ENCODE peak calls at places on chromosomes 1 and 21, in four cellular contexts. One of them, this sample, is unnamed.
A peak's percentile ranks its signal among the peaks of the same experiment; 100 is the strongest.

GRCh38 chr1:42941640-42942330 is 16.9 kb downstream of the SLC2A1 start:
- DNase-seq in MM.1S: no peak
- DNase-seq in CD4-positive, alpha-beta T cell: no peak
- DNase-seq in dorsolateral prefrontal cortex: peak; percentile 83
- DNase-seq in this sample: no peak

GRCh38 chr1:61125895-61126294 is 43.5 kb downstream of the NFIA start:
- DNase-seq in MM.1S: no peak
- DNase-seq in CD4-positive, alpha-beta T cell: no peak
- DNase-seq in dorsolateral prefrontal cortex: no peak
- DNase-seq in this sample: no peak

GRCh38 chr21:40685121-40685630 is 161.8 kb downstream of the DSCAM start:
- DNase-seq in MM.1S: no peak
- DNase-seq in CD4-positive, alpha-beta T cell: no peak
- DNase-seq in dorsolateral prefrontal cortex: no peak
- DNase-seq in this sample: no peak

GRCh38 chr21:25396135-25396711 is 211.1 kb downstream of the MRPL39 start:
- DNase-seq in MM.1S: no peak
- DNase-seq in CD4-positive, alpha-beta T cell: no peak
- DNase-seq in dorsolateral prefrontal cortex: no peak
- DNase-seq in this sample: no peak

GRCh38 chr1:95230768-95231191 is 3.2 kb upstream of the RWDD3 start:
- DNase-seq in MM.1S: no peak
- DNase-seq in CD4-positive, alpha-beta T cell: no peak
- DNase-seq in dorsolateral prefrontal cortex: no peak
- DNase-seq in this sample: no peak

GRCh38 chr1:218676991-218677390 is 331.9 kb downstream of the TGFB2 start:
- DNase-seq in MM.1S: no peak
- DNase-seq in CD4-positive, alpha-beta T cell: no peak
- DNase-seq in dorsolateral prefrontal cortex: no peak
- DNase-seq in this sample: no peak

GRCh38 chr1:212328248-212328647 is 43.0 kb downstream of the PPP2R5A start:
- DNase-seq in MM.1S: no peak
- DNase-seq in CD4-positive, alpha-beta T cell: no peak
- DNase-seq in dorsolateral prefrontal cortex: no peak
- DNase-seq in this sample: no peak

GRCh38 chr1:195721210-195721971 is 886.8 kb downstream of the KCNT2 start:
- DNase-seq in MM.1S: no peak
- DNase-seq in CD4-positive, alpha-beta T cell: no peak
- DNase-seq in dorsolateral prefrontal cortex: no peak
- DNase-seq in this sample: no peak

GRCh38 chr1:70090875-70091274 is 114.5 kb downstream of the LRRC40 start:
- DNase-seq in MM.1S: no peak
- DNase-seq in CD4-positive, alpha-beta T cell: no peak
- DNase-seq in dorsolateral prefrontal cortex: no peak
- DNase-seq in this sample: no peak

GRCh38 chr1:191707288-191707687 is 451.0 kb upstream of the RGS18 start:
- DNase-seq in MM.1S: no peak
- DNase-seq in CD4-positive, alpha-beta T cell: no peak
- DNase-seq in dorsolateral prefrontal cortex: no peak
- DNase-seq in this sample: no peak

GRCh38 chr1:60621524-60621923 is 460.8 kb upstream of the NFIA start:
- DNase-seq in MM.1S: no peak
- DNase-seq in CD4-positive, alpha-beta T cell: no peak
- DNase-seq in dorsolateral prefrontal cortex: no peak
- DNase-seq in this sample: no peak

GRCh38 chr1:36941579-36941978 is 92.7 kb downstream of the GRIK3 start:
- DNase-seq in MM.1S: no peak
- DNase-seq in CD4-positive, alpha-beta T cell: no peak
- DNase-seq in dorsolateral prefrontal cortex: no peak
- DNase-seq in this sample: no peak

GRCh38 chr1:202085682-202086373 is 36.9 kb upstream of the GPR37L1 start:
- DNase-seq in MM.1S: no peak
- DNase-seq in CD4-positive, alpha-beta T cell: no peak
- DNase-seq in dorsolateral prefrontal cortex: peak; percentile 50
- DNase-seq in this sample: no peak

GRCh38 chr1:31548518-31548898 is 27.8 kb upstream of the TINAGL1 start:
- DNase-seq in MM.1S: no peak
- DNase-seq in CD4-positive, alpha-beta T cell: no peak
- DNase-seq in dorsolateral prefrontal cortex: no peak
- DNase-seq in this sample: no peak

GRCh38 chr1:26993237-26994019 is at the start of gene TRNP1:
- DNase-seq in MM.1S: peak; percentile 69
- DNase-seq in CD4-positive, alpha-beta T cell: peak; percentile 45
- DNase-seq in dorsolateral prefrontal cortex: peak; percentile 82
- DNase-seq in this sample: peak; percentile 57

GRCh38 chr1:159828916-159829634 is 2.4 kb downstream of the SLAMF8 start:
- DNase-seq in MM.1S: peak; percentile 73
- DNase-seq in CD4-positive, alpha-beta T cell: no peak
- DNase-seq in dorsolateral prefrontal cortex: no peak
- DNase-seq in this sample: no peak

GRCh38 chr1:212819704-212820103 is 27.7 kb downstream of the SPATA45 start:
- DNase-seq in MM.1S: no peak
- DNase-seq in CD4-positive, alpha-beta T cell: no peak
- DNase-seq in dorsolateral prefrontal cortex: no peak
- DNase-seq in this sample: no peak

GRCh38 chr1:93740601-93741031 is 59.0 kb upstream of the BCAR3 start:
- DNase-seq in MM.1S: no peak
- DNase-seq in CD4-positive, alpha-beta T cell: no peak
- DNase-seq in dorsolateral prefrontal cortex: no peak
- DNase-seq in this sample: no peak

GRCh38 chr1:99763956-99764355 is 2.5 kb downstream of the FRRS1 start:
- DNase-seq in MM.1S: no peak
- DNase-seq in CD4-positive, alpha-beta T cell: no peak
- DNase-seq in dorsolateral prefrontal cortex: no peak
- DNase-seq in this sample: no peak

GRCh38 chr1:51749151-51749550 is 129.4 kb downstream of the NRDC start:
- DNase-seq in MM.1S: no peak
- DNase-seq in CD4-positive, alpha-beta T cell: no peak
- DNase-seq in dorsolateral prefrontal cortex: no peak
- DNase-seq in this sample: no peak

GRCh38 chr1:41689596-41689995 is 205.1 kb upstream of the EDN2 start:
- DNase-seq in MM.1S: no peak
- DNase-seq in CD4-positive, alpha-beta T cell: no peak
- DNase-seq in dorsolateral prefrontal cortex: peak; percentile 79
- DNase-seq in this sample: no peak

GRCh38 chr1:34460193-34460592 is 283.5 kb downstream of the C1orf94 start:
- DNase-seq in MM.1S: peak; percentile 49
- DNase-seq in CD4-positive, alpha-beta T cell: no peak
- DNase-seq in dorsolateral prefrontal cortex: no peak
- DNase-seq in this sample: no peak

GRCh38 chr1:224331824-224332223 is 1.9 kb upstream of the NVL start:
- DNase-seq in MM.1S: no peak
- DNase-seq in CD4-positive, alpha-beta T cell: no peak
- DNase-seq in dorsolateral prefrontal cortex: no peak
- DNase-seq in this sample: no peak

GRCh38 chr1:167658574-167659328 is 28.7 kb downstream of the RCSD1 start:
- DNase-seq in MM.1S: no peak
- DNase-seq in CD4-positive, alpha-beta T cell: no peak
- DNase-seq in dorsolateral prefrontal cortex: no peak
- DNase-seq in this sample: no peak

GRCh38 chr1:217048104-217048707 is 325.0 kb upstream of the ESRRG start:
- DNase-seq in MM.1S: no peak
- DNase-seq in CD4-positive, alpha-beta T cell: no peak
- DNase-seq in dorsolateral prefrontal cortex: no peak
- DNase-seq in this sample: no peak

GRCh38 chr1:11355594-11356467 is 82.8 kb downstream of the UBIAD1 start:
- DNase-seq in MM.1S: no peak
- DNase-seq in CD4-positive, alpha-beta T cell: no peak
- DNase-seq in dorsolateral prefrontal cortex: peak; percentile 85
- DNase-seq in this sample: no peak

GRCh38 chr1:81590171-81590570 is 210.6 kb upstream of the ADGRL2 start:
- DNase-seq in MM.1S: no peak
- DNase-seq in CD4-positive, alpha-beta T cell: no peak
- DNase-seq in dorsolateral prefrontal cortex: no peak
- DNase-seq in this sample: no peak

GRCh38 chr21:46604975-46605758 is at the start of gene S100B:
- DNase-seq in MM.1S: no peak
- DNase-seq in CD4-positive, alpha-beta T cell: no peak
- DNase-seq in dorsolateral prefrontal cortex: peak; percentile 89
- DNase-seq in this sample: no peak

GRCh38 chr1:25971044-25971881 is 26.6 kb downstream of the PAFAH2 start:
- DNase-seq in MM.1S: no peak
- DNase-seq in CD4-positive, alpha-beta T cell: no peak
- DNase-seq in dorsolateral prefrontal cortex: no peak
- DNase-seq in this sample: no peak

GRCh38 chr1:234871710-234872262 is 256.9 kb downstream of the TOMM20 start:
- DNase-seq in MM.1S: no peak
- DNase-seq in CD4-positive, alpha-beta T cell: no peak
- DNase-seq in dorsolateral prefrontal cortex: no peak
- DNase-seq in this sample: no peak

GRCh38 chr1:18284750-18285532 is 177.3 kb downstream of the IGSF21 start:
- DNase-seq in MM.1S: no peak
- DNase-seq in CD4-positive, alpha-beta T cell: no peak
- DNase-seq in dorsolateral prefrontal cortex: no peak
- DNase-seq in this sample: no peak

GRCh38 chr1:204971700-204972336 is 71.2 kb upstream of the CNTN2 start:
- DNase-seq in MM.1S: no peak
- DNase-seq in CD4-positive, alpha-beta T cell: no peak
- DNase-seq in dorsolateral prefrontal cortex: no peak
- DNase-seq in this sample: no peak

GRCh38 chr1:36580524-36580923 is 97.8 kb upstream of the CSF3R start:
- DNase-seq in MM.1S: no peak
- DNase-seq in CD4-positive, alpha-beta T cell: no peak
- DNase-seq in dorsolateral prefrontal cortex: no peak
- DNase-seq in this sample: no peak

GRCh38 chr1:10338611-10339010 is 60.3 kb upstream of the PGD start:
- DNase-seq in MM.1S: no peak
- DNase-seq in CD4-positive, alpha-beta T cell: no peak
- DNase-seq in dorsolateral prefrontal cortex: no peak
- DNase-seq in this sample: no peak

GRCh38 chr1:10339036-10339567 is 59.8 kb upstream of the PGD start:
- DNase-seq in MM.1S: no peak
- DNase-seq in CD4-positive, alpha-beta T cell: no peak
- DNase-seq in dorsolateral prefrontal cortex: no peak
- DNase-seq in this sample: no peak

GRCh38 chr1:10337436-10337835 is 61.4 kb upstream of the PGD start:
- DNase-seq in MM.1S: no peak
- DNase-seq in CD4-positive, alpha-beta T cell: no peak
- DNase-seq in dorsolateral prefrontal cortex: no peak
- DNase-seq in this sample: no peak

GRCh38 chr1:10339815-10340214 is 59.0 kb upstream of the PGD start:
- DNase-seq in MM.1S: no peak
- DNase-seq in CD4-positive, alpha-beta T cell: no peak
- DNase-seq in dorsolateral prefrontal cortex: peak; percentile 82
- DNase-seq in this sample: peak; percentile 47

DNA sequence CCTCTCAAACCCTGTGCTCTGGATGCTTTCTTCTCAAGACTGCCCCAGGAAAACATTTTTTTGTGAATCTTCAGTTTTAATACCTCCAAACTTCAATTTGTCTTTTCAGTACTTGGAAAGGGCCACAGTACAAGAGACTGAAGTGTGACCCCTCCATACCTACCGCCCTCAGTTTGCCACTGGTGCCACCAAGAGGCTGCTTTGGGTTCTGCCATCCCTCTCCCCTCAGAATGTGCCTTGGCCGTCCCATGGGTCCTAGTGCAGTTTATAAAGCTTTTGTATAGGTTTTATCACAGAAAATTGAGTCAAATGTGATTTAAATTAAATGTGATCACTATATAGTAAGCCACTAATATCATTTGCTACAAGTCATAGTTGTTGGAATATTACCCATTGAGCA is 60.8 kb upstream of the PGD start:
- DNase-seq in MM.1S: peak; percentile 29
- DNase-seq in CD4-positive, alpha-beta T cell: peak; percentile 2
- DNase-seq in dorsolateral prefrontal cortex: peak; percentile 72
- DNase-seq in this sample: no peak
- TF ChIP-seq CTCF in MM.1S: peak; percentile 64
- TF ChIP-seq CTCF in CD4-positive, alpha-beta T cell: peak; percentile 23
- TF ChIP-seq CTCF in dorsolateral prefrontal cortex: peak; percentile 58
- TF ChIP-seq CTCF in this sample: no peak

DNA sequence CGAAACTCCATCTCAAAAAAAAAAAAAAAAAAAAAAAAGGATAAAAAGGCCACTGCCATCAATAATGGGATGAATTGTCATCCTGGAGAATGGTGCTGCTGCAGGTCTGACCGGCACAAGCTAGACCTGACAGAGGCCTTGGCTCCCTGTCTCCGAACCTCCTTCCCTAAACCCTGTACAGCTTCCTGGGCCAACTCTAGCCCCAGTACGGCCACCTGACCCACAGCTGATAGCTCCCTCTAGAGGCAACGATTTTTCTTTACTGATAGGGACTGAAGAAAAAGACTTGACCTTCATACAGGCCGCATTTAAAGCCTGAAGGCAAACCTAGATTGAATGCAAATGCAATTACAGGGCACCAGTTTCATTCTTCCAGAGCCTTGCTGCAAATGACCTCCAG is 30.7 kb downstream of the NOL9 start:
- DNase-seq in MM.1S: peak; percentile 13
- DNase-seq in CD4-positive, alpha-beta T cell: no peak
- DNase-seq in dorsolateral prefrontal cortex: no peak
- DNase-seq in this sample: no peak
- TF ChIP-seq CTCF in MM.1S: peak; percentile 42
- TF ChIP-seq CTCF in CD4-positive, alpha-beta T cell: peak; percentile 34
- TF ChIP-seq CTCF in dorsolateral prefrontal cortex: peak; percentile 19
- TF ChIP-seq CTCF in this sample: no peak

GRCh38 chr21:30733026-30733425 is 14.0 kb downstream of the KRTAP21-2 start:
- DNase-seq in MM.1S: no peak
- DNase-seq in CD4-positive, alpha-beta T cell: no peak
- DNase-seq in dorsolateral prefrontal cortex: no peak
- DNase-seq in this sample: no peak
- TF ChIP-seq CTCF in MM.1S: no peak
- TF ChIP-seq CTCF in CD4-positive, alpha-beta T cell: no peak
- TF ChIP-seq CTCF in dorsolateral prefrontal cortex: no peak
- TF ChIP-seq CTCF in this sample: no peak

DNA sequence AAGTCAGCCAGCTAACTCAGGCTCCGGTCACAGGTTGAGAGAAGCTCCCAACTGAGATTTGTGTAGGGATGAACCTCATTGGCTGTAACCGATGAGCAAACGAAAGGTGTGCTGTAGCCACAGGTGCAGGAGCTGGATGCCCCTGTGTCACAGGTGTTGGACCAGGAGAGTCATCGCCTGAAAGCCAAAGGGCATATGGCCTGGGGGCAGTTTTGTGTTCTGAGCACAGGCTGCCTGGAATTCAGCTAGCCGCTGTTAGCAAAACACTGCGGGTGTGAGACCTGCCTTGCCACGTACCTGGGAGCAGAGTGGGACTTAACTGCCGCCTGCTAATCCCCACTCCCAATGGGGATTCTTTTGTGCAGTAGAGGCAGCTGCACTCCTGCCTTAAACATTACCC is 55.3 kb downstream of the NEK7 start:
- DNase-seq in MM.1S: no peak
- DNase-seq in CD4-positive, alpha-beta T cell: no peak
- DNase-seq in dorsolateral prefrontal cortex: no peak
- DNase-seq in this sample: no peak
- TF ChIP-seq CTCF in MM.1S: no peak
- TF ChIP-seq CTCF in CD4-positive, alpha-beta T cell: no peak
- TF ChIP-seq CTCF in dorsolateral prefrontal cortex: no peak
- TF ChIP-seq CTCF in this sample: no peak

This sample was measured in mesothelial cell of epicardium.